ENCODE peak calls at places on chromosomes 2 and 18, in five cellular contexts. S is hypothalamus, A is amygdala, E is NCI-H1417, V is fibroblast of mammary gland. H is an unnamed sample.

GRCh38 chr2:233464531-233465240 is 101.9 kb downstream of the USP40 start:
- DNase-seq in S (no peak), A (no peak), E (no peak), V (no peak), H (no peak)

GRCh38 chr18:8794133-8794986 is 89.0 kb downstream of the MTCL1 start:
- DNase-seq in S (no peak), A (no peak), E (no peak), V (peak), H (peak)

GRCh38 chr2:62216616-62217015 is 20.7 kb downstream of the B3GNT2 start:
- DNase-seq in S (no peak), A (no peak), E (no peak), V (peak), H (peak)

GRCh38 chr2:218381916-218382366 is at the start of gene SLC11A1:
- DNase-seq in S (no peak), A (no peak), E (no peak), V (no peak), H (no peak)

GRCh38 chr2:68726608-68727367 is 7.8 kb upstream of the ARHGAP25 start:
- DNase-seq in S (no peak), A (no peak), E (no peak), V (no peak), H (no peak)

GRCh38 chr18:12405066-12405465 is 2.7 kb upstream of the PRELID3A start:
- DNase-seq in S (no peak), A (no peak), E (no peak), V (no peak), H (no peak)

GRCh38 chr2:210623506-210623905 is 67.1 kb downstream of the CPS1 start:
- DNase-seq in S (no peak), A (no peak), E (peak), V (no peak), H (no peak)

GRCh38 chr2:100317634-100318033 is 4.7 kb downstream of the LONRF2 start:
- DNase-seq in S (no peak), A (no peak), E (no peak), V (no peak), H (no peak)

GRCh38 chr2:208072250-208072892 is 47.0 kb upstream of the PLEKHM3 start:
- DNase-seq in S (peak), A (peak), E (peak), V (peak), H (peak)

GRCh38 chr2:189369566-189369965 is 71.7 kb upstream of the WDR75 start:
- DNase-seq in S (no peak), A (no peak), E (no peak), V (peak), H (peak)

GRCh38 chr18:48161201-48161910 is 230.9 kb upstream of the SMAD2 start:
- DNase-seq in S (peak), A (peak), E (peak), V (peak), H (peak)

GRCh38 chr2:156329031-156329921 is 3.2 kb downstream of the NR4A2 start:
- DNase-seq in S (no peak), A (no peak), E (no peak), V (no peak), H (no peak)

GRCh38 chr2:236965021-236965840 is 120.5 kb upstream of the COPS8 start:
- DNase-seq in S (no peak), A (no peak), E (no peak), V (no peak), H (no peak)

GRCh38 chr18:24398515-24398914 is 891 bp upstream of the OSBPL1A start:
- DNase-seq in S (no peak), A (no peak), E (no peak), V (peak), H (no peak)

GRCh38 chr18:62339106-62339988 is 14.2 kb downstream of the TNFRSF11A start:
- DNase-seq in S (no peak), A (no peak), E (no peak), V (peak), H (peak)

GRCh38 chr18:48028716-48029115 is 98.3 kb upstream of the SMAD2 start:
- DNase-seq in S (no peak), A (no peak), E (no peak), V (no peak), H (no peak)

GRCh38 chr18:45567123-45567522 is 48.2 kb upstream of the SLC14A2 start:
- DNase-seq in S (no peak), A (no peak), E (no peak), V (peak), H (no peak)

GRCh38 chr2:194116861-194117260 is 1540.2 kb upstream of the SLC39A10 start:
- DNase-seq in S (no peak), A (no peak), E (no peak), V (no peak), H (no peak)

GRCh38 chr2:162795312-162795711 is 43.3 kb downstream of the KCNH7 start:
- DNase-seq in S (no peak), A (no peak), E (no peak), V (no peak), H (no peak)

GRCh38 chr2:121697108-121697631 is 39.5 kb downstream of the NIFK start:
- DNase-seq in S (no peak), A (no peak), E (no peak), V (no peak), H (no peak)

GRCh38 chr2:227460079-227460485 is 11.9 kb upstream of the AGFG1 start:
- DNase-seq in S (no peak), A (no peak), E (no peak), V (peak), H (peak)

GRCh38 chr2:210888035-210888434 is 331.6 kb downstream of the CPS1 start:
- DNase-seq in S (no peak), A (no peak), E (no peak), V (no peak), H (no peak)

GRCh38 chr18:5430131-5430530 is 113.7 kb downstream of the EPB41L3 start:
- DNase-seq in S (no peak), A (no peak), E (peak), V (no peak), H (no peak)

GRCh38 chr2:156057647-156058046 is 274.9 kb downstream of the NR4A2 start:
- DNase-seq in S (no peak), A (no peak), E (no peak), V (no peak), H (no peak)